ENCODE peak calls at places on chromosomes 4 and X, in seven cellular contexts. H is suprapubic skin; J is type B pancreatic cell; C is fibroblast of pulmonary artery; L is colonic mucosa; B is glutamatergic neuron; Y is CD8-positive, alpha-beta T cell. F is an unnamed sample.

GRCh38 chr4:1464581-1465171 is 58.4 kb upstream of the NKX1-1 start:
- DNase-seq in H (no peak), J (peak), C (no peak), L (no peak), B (no peak), Y (no peak), F (no peak)

GRCh38 chr4:53557601-53558000 is 33.7 kb downstream of the LNX1 start:
- DNase-seq in H (no peak), J (no peak), C (no peak), L (no peak), B (no peak), Y (no peak), F (no peak)

GRCh38 chr4:84547211-84547610 is 35.7 kb upstream of the CDS1 start:
- DNase-seq in H (no peak), J (no peak), C (peak), L (no peak), B (no peak), Y (no peak), F (no peak)

GRCh38 chr4:74715731-74716435 is 78.4 kb downstream of the BTC start:
- DNase-seq in H (no peak), J (no peak), C (no peak), L (no peak), B (no peak), Y (no peak), F (no peak)

GRCh38 chr4:76753814-76754213 is 144.1 kb downstream of the SOWAHB start:
- DNase-seq in H (no peak), J (no peak), C (peak), L (no peak), B (no peak), Y (no peak), F (peak)

GRCh38 chr4:54076673-54077072 is 12.3 kb upstream of the CHIC2 start:
- DNase-seq in H (no peak), J (no peak), C (no peak), L (no peak), B (no peak), Y (no peak), F (no peak)

GRCh38 chrX:140092121-140092520 is 126.8 kb upstream of the CXorf66 start:
- DNase-seq in H (no peak), J (no peak), C (no peak), L (no peak), B (no peak), Y (no peak), F (no peak)

GRCh38 chrX:71541546-71542022 is 8.7 kb downstream of the OGT start:
- DNase-seq in H (no peak), J (no peak), C (peak), L (no peak), B (no peak), Y (no peak), F (no peak)

GRCh38 chr4:41611881-41612871 is 74.2 kb downstream of the LIMCH1 start:
- DNase-seq in H (no peak), J (no peak), C (peak), L (peak), B (no peak), Y (no peak), F (peak)

GRCh38 chr4:40864531-40864930 is 114.8 kb downstream of the NSUN7 start:
- DNase-seq in H (peak), J (no peak), C (no peak), L (no peak), B (no peak), Y (no peak), F (no peak)

GRCh38 chrX:13721371-13721770 is 13.0 kb downstream of the TRAPPC2 start:
- DNase-seq in H (no peak), J (no peak), C (no peak), L (no peak), B (no peak), Y (no peak), F (no peak)

GRCh38 chr4:78075986-78076385 is 18.9 kb downstream of the FRAS1 start:
- DNase-seq in H (no peak), J (no peak), C (no peak), L (no peak), B (no peak), Y (no peak), F (no peak)

GRCh38 chr4:133624744-133625143 is 475.6 kb downstream of the PCDH10 start:
- DNase-seq in H (no peak), J (no peak), C (no peak), L (no peak), B (no peak), Y (no peak), F (peak)

DNA sequence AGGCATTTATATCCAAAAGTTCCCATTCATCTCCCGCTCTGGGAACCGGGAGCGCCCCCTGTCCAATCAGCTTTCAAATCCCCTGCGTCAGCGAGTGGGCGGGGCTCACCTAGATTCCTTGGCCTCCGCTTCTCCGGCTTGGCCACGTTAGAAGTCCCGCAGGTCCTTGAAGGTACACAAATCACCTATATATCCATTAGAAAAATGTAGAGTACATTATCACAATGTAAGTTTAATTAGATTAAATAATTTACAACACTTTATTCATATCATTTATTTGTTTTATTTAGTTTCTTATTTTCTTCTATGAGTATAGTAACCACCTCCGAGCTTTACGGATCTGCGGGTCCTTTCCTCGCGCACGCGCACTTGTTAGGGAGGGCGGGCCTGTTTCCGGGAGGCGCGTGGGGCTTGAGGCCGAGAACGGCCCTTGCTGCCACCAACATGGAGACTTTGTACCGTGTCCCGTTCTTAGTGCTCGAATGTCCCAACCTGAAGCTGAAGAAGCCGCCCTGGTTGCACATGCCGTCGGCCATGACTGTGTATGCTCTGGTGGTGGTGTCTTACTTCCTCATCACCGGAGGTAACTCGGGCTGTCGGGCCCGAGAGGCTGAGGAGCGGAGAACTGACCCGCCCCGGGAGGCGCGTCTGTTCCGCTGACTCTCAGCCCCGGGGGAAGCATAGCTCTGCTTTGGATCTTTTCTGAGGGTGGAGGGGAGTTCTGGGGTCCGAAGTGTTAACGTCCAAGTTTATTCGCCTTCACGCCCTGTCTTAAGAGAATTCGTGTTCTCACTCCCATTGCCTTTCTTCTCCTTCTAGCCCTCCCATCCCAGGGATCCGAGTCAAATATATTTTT is at the start of gene OSTC:
- DNase-seq in H (peak), J (peak), C (peak), L (peak), B (peak), Y (peak), F (peak)
- TF ChIP-seq CTCF in H (no peak), J (no peak), C (peak), L (no peak), B (no peak), Y (no peak), F (no peak)

GRCh38 chr4:154911097-154911496 is 130.0 kb downstream of the RBM46 start:
- DNase-seq in H (no peak), J (no peak), C (peak), L (no peak), B (no peak), Y (no peak), F (no peak)
- TF ChIP-seq CTCF in H (no peak), J (peak), C (peak), L (no peak), B (no peak), Y (no peak), F (peak)

GRCh38 chrX:50988649-50989048 is 78.1 kb downstream of the BMP15 start:
- DNase-seq in H (no peak), J (no peak), C (peak), L (peak), B (no peak), Y (no peak), F (peak)
- TF ChIP-seq CTCF in H (no peak), J (peak), C (peak), L (peak), B (peak), Y (no peak), F (peak)

DNA sequence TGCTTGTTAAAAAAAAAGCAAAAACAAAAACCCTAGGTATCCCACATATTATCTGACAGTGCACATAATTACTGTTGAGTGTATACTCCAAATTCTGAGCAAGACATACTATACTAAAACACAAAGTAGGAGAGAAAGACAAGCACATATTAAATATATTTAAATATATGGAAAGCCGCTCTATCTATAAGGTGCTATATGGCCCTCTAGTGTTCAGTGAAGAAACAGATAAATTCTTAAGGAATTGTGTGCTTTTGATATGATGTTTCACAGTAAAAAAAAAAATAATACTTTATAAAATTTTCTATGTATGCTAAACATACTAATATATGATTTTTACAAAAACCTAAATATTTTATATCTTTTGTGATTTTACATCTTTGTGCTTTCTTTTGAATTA is 137.8 kb downstream of the FBXW7 start:
- DNase-seq in H (no peak), J (no peak), C (peak), L (no peak), B (no peak), Y (no peak), F (no peak)
- TF ChIP-seq CTCF in H (peak), J (peak), C (peak), L (peak), B (peak), Y (peak), F (peak)

GRCh38 chrX:108225456-108225730 is 133.8 kb downstream of the ATG4A start:
- DNase-seq in H (no peak), J (no peak), C (no peak), L (no peak), B (peak), Y (no peak), F (no peak)
- TF ChIP-seq CTCF in H (no peak), J (no peak), C (no peak), L (no peak), B (no peak), Y (no peak), F (no peak)

GRCh38 chrX:45824471-45824870 is 623.8 kb upstream of the DIPK2B start:
- DNase-seq in H (no peak), J (no peak), C (peak), L (no peak), B (peak), Y (peak), F (no peak)
- TF ChIP-seq CTCF in H (no peak), J (peak), C (peak), L (no peak), B (no peak), Y (no peak), F (peak)

GRCh38 chr4:108172780-108173598 is 4.3 kb upstream of the LEF1 start:
- DNase-seq in H (no peak), J (peak), C (peak), L (peak), B (peak), Y (peak), F (peak)
- TF ChIP-seq CTCF in H (no peak), J (peak), C (no peak), L (no peak), B (no peak), Y (no peak), F (peak)

GRCh38 chr4:55407764-55408163 is 12.0 kb downstream of the TMEM165 start:
- DNase-seq in H (no peak), J (no peak), C (no peak), L (no peak), B (no peak), Y (no peak), F (no peak)

GRCh38 chr4:55411621-55412020 is 15.9 kb downstream of the TMEM165 start:
- DNase-seq in H (no peak), J (no peak), C (no peak), L (no peak), B (no peak), Y (no peak), F (no peak)

GRCh38 chr4:55410431-55410830 is 14.7 kb downstream of the TMEM165 start:
- DNase-seq in H (no peak), J (no peak), C (no peak), L (no peak), B (no peak), Y (no peak), F (no peak)

GRCh38 chr4:55407119-55407518 is 11.4 kb downstream of the TMEM165 start:
- DNase-seq in H (no peak), J (no peak), C (no peak), L (no peak), B (no peak), Y (no peak), F (no peak)

GRCh38 chr4:55409468-55410171 is 13.9 kb downstream of the TMEM165 start:
- DNase-seq in H (no peak), J (no peak), C (peak), L (no peak), B (peak), Y (no peak), F (no peak)
- TF ChIP-seq CTCF in H (no peak), J (peak), C (peak), L (no peak), B (no peak), Y (no peak), F (peak)

F was measured in neural crest cell.